ENCODE peak calls at places on chromosomes 16 and 17, in four cellular contexts. Z is HepG2, F is GM12878, S is K562. B is an unnamed sample.

GRCh38 chr16:20383106-20384029 is 21.2 kb downstream of the PDILT start:
- DNase-seq in S (peak), F (no peak), Z (peak), B (peak)

GRCh38 chr16:9308300-9309209 is 217.1 kb downstream of the HAPSTR1 start:
- DNase-seq in F (no peak), Z (no peak), S (no peak), B (no peak)

GRCh38 chr16:8631818-8632217 is 10.3 kb downstream of the METTL22 start:
- DNase-seq in S (no peak), Z (no peak), F (no peak), B (no peak)

GRCh38 chr16:30720694-30721093 is 21.7 kb downstream of the SRCAP start:
- DNase-seq in S (no peak), F (no peak), Z (no peak), B (no peak)

GRCh38 chr17:7218166-7218565 is 1.5 kb downstream of the DLG4 start:
- DNase-seq in F (no peak), Z (no peak), S (no peak), B (no peak)

GRCh38 chr17:16932156-16932555 is 39.8 kb downstream of the TNFRSF13B start:
- DNase-seq in S (no peak), Z (no peak), F (no peak), B (no peak)

GRCh38 chr17:61208301-61209098 is 191.1 kb upstream of the TBX2 start:
- DNase-seq in S (no peak), F (no peak), Z (no peak), B (no peak)

GRCh38 chr16:17784073-17784472 is 313.3 kb upstream of the XYLT1 start:
- DNase-seq in S (peak), F (no peak), Z (peak), B (peak)

GRCh38 chr16:88347656-88348376 is 34.9 kb upstream of the ZNF469 start:
- DNase-seq in S (no peak), F (no peak), Z (no peak), B (no peak)

GRCh38 chr16:29023279-29024278 is 38.7 kb downstream of the LAT start:
- DNase-seq in F (no peak), Z (no peak), S (no peak), B (no peak)

GRCh38 chr17:3565143-3565542 is 7.5 kb upstream of the TRPV3 start:
- DNase-seq in S (no peak), F (no peak), Z (no peak), B (no peak)

DNA sequence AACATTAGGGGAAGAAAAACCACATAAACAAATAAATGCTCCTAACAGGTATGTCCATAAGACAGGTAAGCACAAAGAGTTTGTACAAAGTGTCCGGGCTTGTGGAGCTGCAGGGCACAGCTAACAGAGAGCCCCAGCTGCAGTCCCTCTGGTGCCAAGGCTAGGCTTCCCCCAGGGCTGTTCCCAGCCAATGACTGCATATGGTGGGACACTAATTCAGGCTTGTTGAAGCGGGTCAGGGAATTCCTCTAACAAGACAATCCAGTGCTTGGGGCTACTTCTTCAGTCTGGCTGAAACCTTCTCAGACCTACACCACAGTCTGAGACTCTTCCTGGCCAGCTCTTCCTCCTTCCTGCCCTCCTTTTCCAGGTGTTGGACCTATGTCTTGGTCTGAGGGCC is 51.7 kb upstream of the ALDH3A1 start:
- DNase-seq in S (no peak), F (no peak), Z (no peak), B (no peak)
- TF ChIP-seq ATF3 in S (no peak), F (no peak), Z (no peak), B (no peak)

GRCh38 chr16:72999541-73000019 is 48.3 kb downstream of the ZFHX3 start:
- DNase-seq in S (no peak), Z (no peak), F (no peak), B (no peak)

GRCh38 chr16:73000907-73001521 is 46.9 kb downstream of the ZFHX3 start:
- DNase-seq in Z (no peak), S (no peak), F (no peak), B (no peak)

GRCh38 chr16:73002836-73003235 is 45.1 kb downstream of the ZFHX3 start:
- DNase-seq in S (no peak), Z (no peak), F (no peak), B (no peak)

GRCh38 chr16:72997141-72997542 is 50.8 kb downstream of the ZFHX3 start:
- DNase-seq in F (no peak), Z (no peak), S (no peak), B (no peak)

DNA sequence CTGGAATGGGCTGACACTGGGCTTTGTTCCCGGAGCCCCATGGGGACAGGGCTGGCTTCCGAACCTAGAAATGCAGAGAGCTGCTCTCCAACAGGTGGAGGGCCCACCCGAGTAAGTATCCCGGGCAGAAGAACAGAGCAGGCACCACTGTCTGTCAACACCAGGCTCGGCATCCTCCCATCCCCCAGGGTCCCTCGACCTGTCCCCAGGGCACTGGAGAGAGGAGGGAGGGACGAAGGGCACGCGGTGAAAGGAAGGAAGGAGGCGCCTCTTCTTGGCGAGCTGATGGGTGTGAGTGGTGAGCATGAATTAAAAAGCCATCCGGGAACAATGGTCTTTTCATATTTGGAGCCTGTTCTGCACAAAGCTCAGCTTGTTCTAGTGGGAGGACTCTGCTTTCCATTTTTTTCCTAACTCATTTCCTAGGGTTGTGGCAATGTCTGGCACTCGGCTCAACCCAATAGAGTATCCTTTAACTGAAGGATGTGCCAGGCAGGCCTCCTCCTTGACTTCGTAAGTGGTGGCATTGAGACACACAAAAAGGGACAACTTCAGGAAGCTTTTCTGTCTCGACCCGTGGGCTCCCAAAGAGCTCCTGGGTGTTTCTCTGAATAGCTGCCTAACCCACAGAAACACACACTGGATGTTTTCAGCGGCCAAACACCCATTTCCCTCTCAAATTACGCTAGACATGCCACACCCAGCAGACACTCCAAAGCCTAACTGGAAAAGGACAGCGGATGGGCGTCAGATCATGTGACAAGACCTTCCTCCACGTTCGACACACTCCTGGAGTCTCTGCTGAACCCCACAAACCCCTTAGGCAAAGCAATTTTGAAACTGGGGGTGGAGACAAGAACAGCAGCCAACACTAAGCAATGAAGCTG is 47.7 kb downstream of the ZFHX3 start:
- DNase-seq in F (no peak), S (no peak), Z (peak), B (no peak)
- TF ChIP-seq ESRRA in F (no peak), S (no peak), Z (no peak), B (no peak)

GRCh38 chr17:77126519-77126918 is 14.2 kb upstream of the SEC14L1 start:
- DNase-seq in F (no peak), S (no peak), Z (no peak), B (no peak)
- TF ChIP-seq ATF3 in F (no peak), S (no peak), Z (no peak), B (no peak)

GRCh38 chr17:56230660-56231059 is 77.4 kb downstream of the ANKFN1 start:
- DNase-seq in Z (no peak), F (no peak), S (no peak), B (no peak)
- TF ChIP-seq ESRRA in Z (no peak), F (no peak), S (no peak), B (no peak)